ENCODE peak calls at places on chromosomes 2 and 18, in eight cellular contexts. E is cardiac muscle cell; M is foreskin melanocyte; T is WTC11; S is brain pericyte; Q is left colon; H is choroid plexus epithelial cell; A is stimulated activated CD8-positive, alpha-beta memory T cell treated with anti-CD3 and anti-CD28 coated beads, Interleukin-4, amount 100 ng/mL, for 1 hour. U is an unnamed sample.

GRCh38 chr2:176038694-176039093 is 36.6 kb upstream of the LNPK start:
- DNase-seq in E (no peak), M (no peak), T (no peak), S (no peak), Q (no peak), H (no peak), A (no peak), U (no peak)

GRCh38 chr2:12452211-12452610 is 264.5 kb upstream of the TRIB2 start:
- DNase-seq in E (peak), M (peak), T (no peak), S (no peak), Q (no peak), H (peak), A (no peak), U (no peak)

GRCh38 chr2:30239308-30240161 is 8.2 kb downstream of the LBH start:
- DNase-seq in E (peak), M (peak), T (peak), S (no peak), Q (peak), H (peak), A (no peak), U (no peak)

GRCh38 chr2:162294949-162295348 is 23.5 kb downstream of the IFIH1 start:
- DNase-seq in E (no peak), M (no peak), T (no peak), S (no peak), Q (no peak), H (no peak), A (no peak), U (no peak)

GRCh38 chr18:13375302-13376255 is 157.0 kb downstream of the LDLRAD4 start:
- DNase-seq in E (peak), M (peak), T (no peak), S (peak), Q (no peak), H (peak), A (peak), U (peak)

GRCh38 chr2:85706604-85707296 is 12.6 kb downstream of the GNLY start:
- DNase-seq in E (no peak), M (no peak), T (no peak), S (no peak), Q (no peak), H (no peak), A (no peak), U (no peak)

GRCh38 chr2:47344890-47345583 is 57.9 kb upstream of the MSH2 start:
- DNase-seq in E (peak), M (peak), T (peak), S (no peak), Q (peak), H (no peak), A (no peak), U (no peak)

GRCh38 chr2:102619414-102620319 is at the start of gene SLC9A2:
- DNase-seq in E (peak), M (no peak), T (peak), S (no peak), Q (peak), H (no peak), A (no peak), U (no peak)

GRCh38 chr18:75393721-75394120 is 33.8 kb downstream of the SMIM21 start:
- DNase-seq in E (no peak), M (no peak), T (no peak), S (no peak), Q (no peak), H (no peak), A (no peak), U (no peak)

U was measured in thoracic aorta.